ENCODE peak calls at places on chromosomes 13 and 19, in eight cellular contexts. E is DMS79 treated with DMSO at 0.1 percent for 48 hours; C is activated T-cell treated with anti-CD3 and anti-CD28 coated beads for 1 hour; S is B cell; L is head of caudate nucleus; I is SHP77; Q is heart right ventricle; V is activated CD8-positive, alpha-beta T cell treated with anti-CD3 and anti-CD28 coated beads for 36 hours. D is an unnamed sample.

GRCh38 chr19:33798701-33799111 is 2.0 kb downstream of the KCTD15 start:
- DNase-seq in E (no peak), C (no peak), S (no peak), L (no peak), I (no peak), Q (no peak), V (no peak), D (no peak)

GRCh38 chr19:1857648-1858326 is 5.6 kb downstream of the KLF16 start:
- DNase-seq in E (no peak), C (no peak), S (no peak), L (no peak), I (no peak), Q (no peak), V (no peak), D (no peak)

GRCh38 chr13:102693250-102693649 is 1.6 kb downstream of the METTL21C start:
- DNase-seq in E (no peak), C (no peak), S (no peak), L (no peak), I (no peak), Q (no peak), V (no peak), D (no peak)

GRCh38 chr13:66071608-66072007 is 1158.5 kb downstream of the PCDH9 start:
- DNase-seq in E (no peak), C (no peak), S (no peak), L (no peak), I (no peak), Q (no peak), V (no peak), D (peak)

GRCh38 chr13:32209670-32210069 is 105.5 kb downstream of the ZAR1L start:
- DNase-seq in E (no peak), C (no peak), S (no peak), L (no peak), I (no peak), Q (no peak), V (no peak), D (no peak)

GRCh38 chr19:58351996-58352755 is 1.1 kb downstream of the A1BG start:
- DNase-seq in E (no peak), C (no peak), S (no peak), L (no peak), I (no peak), Q (no peak), V (no peak), D (no peak)

GRCh38 chr19:38543807-38544568 is 73.8 kb downstream of the MAP4K1 start:
- DNase-seq in E (no peak), C (no peak), S (peak), L (peak), I (peak), Q (peak), V (peak), D (peak)

GRCh38 chr13:35157143-35157755 is 215.2 kb downstream of the NBEA start:
- DNase-seq in E (peak), C (no peak), S (peak), L (no peak), I (peak), Q (no peak), V (peak), D (peak)

GRCh38 chr19:9009935-9010651 is at the start of gene MUC16:
- DNase-seq in E (no peak), C (no peak), S (no peak), L (no peak), I (no peak), Q (no peak), V (no peak), D (no peak)

GRCh38 chr13:111337741-111338140 is 17.3 kb downstream of the TEX29 start:
- DNase-seq in E (no peak), C (no peak), S (no peak), L (no peak), I (no peak), Q (no peak), V (no peak), D (no peak)

GRCh38 chr13:92354583-92354982 is 872.0 kb upstream of the GPC6 start:
- DNase-seq in E (no peak), C (no peak), S (no peak), L (no peak), I (no peak), Q (no peak), V (no peak), D (no peak)